ENCODE peak calls at places on chromosome 4, in seven cellular contexts. One of them, this sample, is unnamed.
A peak's percentile ranks its signal among the peaks of the same experiment; 100 is the strongest.

GRCh38 chr4:182917182-182918043 is at the start of gene DCTD:
- DNase-seq in body of pancreas: peak; percentile 81
- DNase-seq in LNCaP clone FGC: no peak
- DNase-seq in ascending aorta: peak; percentile 88
- DNase-seq in A549: no peak
- DNase-seq in brain microvascular endothelial cell: peak; percentile 28
- DNase-seq in tibial nerve: peak; percentile 52
- DNase-seq in this sample: peak; percentile 95

GRCh38 chr4:119748853-119749252 is 120.2 kb upstream of the PDE5A start:
- DNase-seq in body of pancreas: no peak
- DNase-seq in LNCaP clone FGC: no peak
- DNase-seq in ascending aorta: no peak
- DNase-seq in A549: no peak
- DNase-seq in brain microvascular endothelial cell: no peak
- DNase-seq in tibial nerve: no peak
- DNase-seq in this sample: no peak

GRCh38 chr4:52864816-52865215 is 2.7 kb downstream of the RASL11B start:
- DNase-seq in body of pancreas: no peak
- DNase-seq in LNCaP clone FGC: no peak
- DNase-seq in ascending aorta: no peak
- DNase-seq in A549: no peak
- DNase-seq in brain microvascular endothelial cell: peak; percentile 20
- DNase-seq in tibial nerve: no peak
- DNase-seq in this sample: no peak

GRCh38 chr4:72567821-72568620 is 1.0 kb downstream of the ADAMTS3 start:
- DNase-seq in body of pancreas: peak; percentile 78
- DNase-seq in LNCaP clone FGC: peak; percentile 33
- DNase-seq in ascending aorta: peak; percentile 88
- DNase-seq in A549: peak; percentile 40
- DNase-seq in brain microvascular endothelial cell: peak; percentile 72
- DNase-seq in tibial nerve: peak; percentile 21
- DNase-seq in this sample: peak; percentile 21

GRCh38 chr4:56976878-56977320 is 507 bp downstream of the NOA1 start:
- DNase-seq in body of pancreas: peak; percentile 83
- DNase-seq in LNCaP clone FGC: no peak
- DNase-seq in ascending aorta: peak; percentile 66
- DNase-seq in A549: peak; percentile 12
- DNase-seq in brain microvascular endothelial cell: no peak
- DNase-seq in tibial nerve: no peak
- DNase-seq in this sample: peak; percentile 57

GRCh38 chr4:119744580-119744979 is 116.0 kb upstream of the PDE5A start:
- DNase-seq in body of pancreas: no peak
- DNase-seq in LNCaP clone FGC: no peak
- DNase-seq in ascending aorta: no peak
- DNase-seq in A549: no peak
- DNase-seq in brain microvascular endothelial cell: no peak
- DNase-seq in tibial nerve: no peak
- DNase-seq in this sample: no peak

GRCh38 chr4:87904627-87905026 is 70.9 kb upstream of the SPP1 start:
- DNase-seq in body of pancreas: no peak
- DNase-seq in LNCaP clone FGC: no peak
- DNase-seq in ascending aorta: no peak
- DNase-seq in A549: no peak
- DNase-seq in brain microvascular endothelial cell: no peak
- DNase-seq in tibial nerve: no peak
- DNase-seq in this sample: no peak

GRCh38 chr4:61531188-61531587 is 331.1 kb downstream of the ADGRL3 start:
- DNase-seq in body of pancreas: no peak
- DNase-seq in LNCaP clone FGC: no peak
- DNase-seq in ascending aorta: no peak
- DNase-seq in A549: no peak
- DNase-seq in brain microvascular endothelial cell: no peak
- DNase-seq in tibial nerve: no peak
- DNase-seq in this sample: no peak

GRCh38 chr4:108425988-108426387 is 194.4 kb upstream of the RPL34 start:
- DNase-seq in body of pancreas: no peak
- DNase-seq in LNCaP clone FGC: no peak
- DNase-seq in ascending aorta: no peak
- DNase-seq in A549: no peak
- DNase-seq in brain microvascular endothelial cell: peak; percentile 55
- DNase-seq in tibial nerve: no peak
- DNase-seq in this sample: no peak
- TF ChIP-seq CTCF in body of pancreas: no peak
- TF ChIP-seq CTCF in LNCaP clone FGC: no peak
- TF ChIP-seq CTCF in ascending aorta: no peak
- TF ChIP-seq CTCF in A549: no peak
- TF ChIP-seq CTCF in brain microvascular endothelial cell: no peak
- TF ChIP-seq CTCF in tibial nerve: no peak
- TF ChIP-seq CTCF in this sample: no peak

DNA sequence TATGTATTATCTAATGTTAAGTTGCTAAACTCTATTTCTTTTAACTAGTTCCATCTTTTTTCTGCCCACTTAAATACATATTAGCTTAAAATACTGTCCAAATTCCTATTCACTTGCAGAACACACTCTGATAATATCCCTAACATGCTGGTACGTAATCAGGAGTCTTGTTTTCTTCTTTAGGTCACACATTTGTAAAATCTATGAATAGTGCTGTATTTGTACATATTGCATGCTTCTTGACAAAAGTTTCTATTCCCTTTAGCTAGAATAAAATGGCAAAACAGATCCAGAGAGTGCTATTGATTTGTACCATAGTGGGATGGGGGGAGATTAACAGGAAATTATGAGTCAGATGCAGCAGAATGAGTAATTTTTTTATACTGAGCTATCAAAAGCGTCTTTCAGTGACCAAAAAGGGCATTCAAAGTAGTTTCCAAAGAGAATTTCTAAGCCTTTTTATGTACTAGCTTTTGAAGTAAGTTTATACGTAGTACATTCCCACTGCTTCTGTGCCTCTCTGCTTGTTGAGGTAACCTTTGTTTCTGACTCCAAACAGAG is 126.5 kb downstream of the PTPN13 start:
- DNase-seq in body of pancreas: no peak
- DNase-seq in LNCaP clone FGC: no peak
- DNase-seq in ascending aorta: no peak
- DNase-seq in A549: no peak
- DNase-seq in brain microvascular endothelial cell: peak; percentile 11
- DNase-seq in tibial nerve: no peak
- DNase-seq in this sample: no peak
- H3K4me3 ChIP-seq in body of pancreas: no peak overlapping the region
- H3K4me3 ChIP-seq in LNCaP clone FGC: no peak overlapping the region
- H3K4me3 ChIP-seq in ascending aorta: no peak overlapping the region
- H3K4me3 ChIP-seq in A549: no peak overlapping the region
- H3K4me3 ChIP-seq in brain microvascular endothelial cell: no peak overlapping the region
- H3K4me3 ChIP-seq in tibial nerve: no peak overlapping the region
- H3K4me3 ChIP-seq in this sample: no peak overlapping the region

GRCh38 chr4:5824227-5824626 is 68.7 kb downstream of the CRMP1 start:
- DNase-seq in body of pancreas: no peak
- DNase-seq in LNCaP clone FGC: no peak
- DNase-seq in ascending aorta: no peak
- DNase-seq in A549: no peak
- DNase-seq in brain microvascular endothelial cell: peak; percentile 24
- DNase-seq in tibial nerve: no peak
- DNase-seq in this sample: no peak

GRCh38 chr4:5824635-5825034 is 68.3 kb downstream of the CRMP1 start:
- DNase-seq in body of pancreas: no peak
- DNase-seq in LNCaP clone FGC: no peak
- DNase-seq in ascending aorta: no peak
- DNase-seq in A549: peak; percentile 44
- DNase-seq in brain microvascular endothelial cell: peak; percentile 41
- DNase-seq in tibial nerve: no peak
- DNase-seq in this sample: peak; percentile 16

GRCh38 chr4:5823542-5824211 is 69.2 kb downstream of the CRMP1 start:
- DNase-seq in body of pancreas: no peak
- DNase-seq in LNCaP clone FGC: no peak
- DNase-seq in ascending aorta: no peak
- DNase-seq in A549: no peak
- DNase-seq in brain microvascular endothelial cell: no peak
- DNase-seq in tibial nerve: no peak
- DNase-seq in this sample: peak; percentile 19

GRCh38 chr4:5822617-5823016 is 70.3 kb downstream of the CRMP1 start:
- DNase-seq in body of pancreas: no peak
- DNase-seq in LNCaP clone FGC: no peak
- DNase-seq in ascending aorta: no peak
- DNase-seq in A549: no peak
- DNase-seq in brain microvascular endothelial cell: no peak
- DNase-seq in tibial nerve: no peak
- DNase-seq in this sample: no peak

DNA sequence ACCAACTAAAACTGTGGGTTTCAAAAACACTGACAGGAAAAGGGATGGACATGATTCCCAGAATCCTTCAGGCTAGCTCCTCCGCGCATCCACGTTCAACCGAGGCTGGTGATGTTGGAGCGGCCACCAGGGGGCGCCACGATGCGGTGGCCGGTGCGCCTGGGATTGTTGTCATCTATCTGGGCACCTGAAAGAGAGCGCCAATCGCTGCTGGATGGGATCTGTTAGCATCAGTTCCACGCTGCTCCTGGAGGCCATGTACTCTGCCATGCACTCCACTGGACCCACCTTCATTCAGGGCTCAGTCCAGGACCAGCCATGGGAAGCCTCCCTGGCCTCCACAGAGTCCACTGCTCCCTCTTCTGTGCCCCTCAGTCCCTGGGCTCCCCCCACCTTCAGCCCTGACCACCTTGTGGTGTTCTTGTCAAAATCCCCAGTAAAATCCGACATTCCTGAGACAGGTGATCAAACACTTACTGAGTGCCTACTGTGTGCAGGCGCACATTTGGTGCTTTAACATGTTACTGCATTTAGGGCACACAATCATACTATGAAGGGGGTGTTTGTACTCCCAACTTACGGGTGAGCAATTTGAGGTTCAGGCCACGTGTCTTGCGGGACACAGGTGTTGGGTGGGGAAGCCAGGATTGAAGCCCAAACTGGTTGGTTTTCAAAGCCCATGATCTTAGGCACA is 71.1 kb downstream of the CRMP1 start:
- DNase-seq in body of pancreas: no peak
- DNase-seq in LNCaP clone FGC: no peak
- DNase-seq in ascending aorta: no peak
- DNase-seq in A549: peak; percentile 15
- DNase-seq in brain microvascular endothelial cell: no peak
- DNase-seq in tibial nerve: no peak
- DNase-seq in this sample: no peak
- TF ChIP-seq CTCF in body of pancreas: no peak
- TF ChIP-seq CTCF in LNCaP clone FGC: peak; percentile 55
- TF ChIP-seq CTCF in ascending aorta: no peak
- TF ChIP-seq CTCF in A549: peak; percentile 41
- TF ChIP-seq CTCF in brain microvascular endothelial cell: peak; percentile 78
- TF ChIP-seq CTCF in tibial nerve: peak; percentile 28
- TF ChIP-seq CTCF in this sample: peak; percentile 63

DNA sequence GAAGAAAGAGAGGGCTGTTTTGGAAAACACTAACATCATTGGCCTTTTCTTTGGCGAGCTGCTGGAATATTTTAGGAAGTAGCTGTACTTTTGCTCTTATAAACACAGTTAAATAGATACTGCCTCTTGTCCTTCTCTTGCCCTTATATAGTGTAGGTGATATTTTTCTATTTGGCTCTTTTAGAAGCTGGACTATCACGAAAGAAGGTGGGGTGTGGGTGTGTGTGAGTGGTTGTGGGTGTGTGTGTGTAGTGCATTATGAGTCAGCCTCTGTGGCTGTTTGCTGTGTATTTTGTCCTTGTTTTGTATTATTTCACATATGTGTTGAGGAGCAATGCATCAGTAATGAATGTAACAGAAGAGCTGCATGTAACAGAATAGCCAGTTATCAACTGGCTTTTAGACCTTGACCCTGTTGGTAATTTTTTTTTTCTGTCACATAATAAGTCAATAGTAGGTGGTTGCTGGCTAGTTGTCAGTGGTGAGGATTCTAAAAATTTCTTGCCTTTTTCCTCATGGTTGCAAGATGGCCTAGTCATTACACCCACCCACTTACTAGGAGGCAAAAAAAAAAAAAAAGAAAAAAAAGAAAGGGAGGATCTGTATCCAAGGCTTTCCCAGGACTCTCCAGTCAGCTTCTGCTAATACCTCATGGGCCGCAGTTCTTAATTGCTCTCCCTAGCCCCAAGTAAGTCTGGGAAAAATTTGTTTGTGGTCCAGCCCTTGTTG is 23.8 kb downstream of the ARHGAP10 start:
- DNase-seq in body of pancreas: no peak
- DNase-seq in LNCaP clone FGC: no peak
- DNase-seq in ascending aorta: no peak
- DNase-seq in A549: no peak
- DNase-seq in brain microvascular endothelial cell: no peak
- DNase-seq in tibial nerve: no peak
- DNase-seq in this sample: peak; percentile 60
- H3K4me3 ChIP-seq in body of pancreas: no peak overlapping the region
- H3K4me3 ChIP-seq in LNCaP clone FGC: no peak overlapping the region
- H3K4me3 ChIP-seq in ascending aorta: peak overlapping the region; percentile 14
- H3K4me3 ChIP-seq in A549: no peak overlapping the region
- H3K4me3 ChIP-seq in brain microvascular endothelial cell: no peak overlapping the region
- H3K4me3 ChIP-seq in tibial nerve: no peak overlapping the region
- H3K4me3 ChIP-seq in this sample: no peak overlapping the region

DNA sequence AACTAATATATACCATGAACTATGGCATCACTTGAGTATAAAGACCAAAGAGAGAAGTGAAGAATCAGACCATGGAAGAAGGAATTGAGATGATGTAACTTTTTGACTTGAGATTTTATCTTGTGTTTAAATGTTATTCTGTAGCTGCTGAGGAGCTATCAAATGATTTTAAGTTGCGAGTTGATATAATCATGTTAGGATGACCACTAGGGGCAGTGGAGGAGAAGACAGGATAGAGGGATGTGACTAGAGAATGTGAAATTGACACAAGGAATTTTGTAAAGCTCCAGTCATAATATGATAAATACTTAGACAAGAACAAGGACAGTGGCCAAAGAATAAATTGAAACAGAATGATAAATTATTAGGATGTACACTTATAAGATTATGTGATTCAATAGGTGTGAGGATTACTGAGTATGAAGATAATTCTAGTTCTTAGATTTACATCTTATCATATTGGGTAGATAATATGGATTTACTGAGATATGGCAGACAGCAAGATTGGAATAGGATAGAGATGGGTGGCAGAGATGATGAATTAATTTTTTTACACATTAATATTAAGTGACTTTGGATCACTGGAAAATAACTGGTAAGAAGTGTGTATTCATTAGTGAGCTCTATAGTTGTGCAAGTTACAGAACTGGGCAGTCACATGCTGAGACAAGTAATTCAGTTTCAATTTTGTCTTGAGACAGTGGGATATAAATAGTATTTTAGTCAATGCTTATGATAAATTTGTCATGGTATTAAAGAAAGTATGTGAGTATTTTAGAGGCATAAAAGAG is 816.0 kb upstream of the PCDH10 start:
- DNase-seq in body of pancreas: no peak
- DNase-seq in LNCaP clone FGC: no peak
- DNase-seq in ascending aorta: no peak
- DNase-seq in A549: peak; percentile 0
- DNase-seq in brain microvascular endothelial cell: no peak
- DNase-seq in tibial nerve: no peak
- DNase-seq in this sample: no peak
- TF ChIP-seq CTCF in body of pancreas: no peak
- TF ChIP-seq CTCF in LNCaP clone FGC: peak; percentile 65
- TF ChIP-seq CTCF in ascending aorta: no peak
- TF ChIP-seq CTCF in A549: peak; percentile 15
- TF ChIP-seq CTCF in brain microvascular endothelial cell: peak; percentile 32
- TF ChIP-seq CTCF in tibial nerve: no peak
- TF ChIP-seq CTCF in this sample: no peak

This sample was measured in GM12865.